ENCODE peak calls at places on chromosomes 6 and 20, in ten cellular contexts. X is ovary, N is body of pancreas, Q is A549, Z is esophagus muscularis mucosa, T is GM12891, E is uterus, G is H54, A is spleen, M is Peyer's patch. F is an unnamed sample.

GRCh38 chr6:49332781-49333180 is 130.3 kb downstream of the MMUT start:
- DNase-seq in M (no peak), E (no peak), G (no peak), T (no peak), N (no peak), Z (no peak), A (no peak), Q (no peak), X (no peak), F (no peak)

GRCh38 chr20:36175016-36175415 is 20.5 kb downstream of the EPB41L1 start:
- DNase-seq in X (no peak), M (no peak), A (peak), E (no peak), T (no peak), N (no peak), G (peak), Q (no peak), Z (no peak), F (no peak)

GRCh38 chr20:43988867-43989266 is 74.2 kb downstream of the TOX2 start:
- DNase-seq in E (no peak), Z (no peak), Q (no peak), T (no peak), N (no peak), X (no peak), A (no peak), M (no peak), G (no peak), F (no peak)

GRCh38 chr6:118663993-118664985 is 12.9 kb upstream of the CEP85L start:
- DNase-seq in T (no peak), N (no peak), Q (no peak), X (no peak), M (no peak), E (no peak), G (no peak), A (no peak), Z (no peak), F (no peak)

GRCh38 chr6:17574871-17575560 is 25.1 kb upstream of the FAM8A1 start:
- DNase-seq in A (no peak), N (no peak), G (no peak), E (no peak), Z (peak), X (no peak), T (no peak), M (no peak), Q (no peak), F (no peak)

GRCh38 chr6:12657884-12658283 is 58.7 kb upstream of the PHACTR1 start:
- DNase-seq in Q (no peak), E (no peak), G (no peak), Z (no peak), A (no peak), T (no peak), X (no peak), M (no peak), N (no peak), F (no peak)

GRCh38 chr6:118054082-118054481 is 147.0 kb downstream of the SLC35F1 start:
- DNase-seq in Q (no peak), E (no peak), G (no peak), T (no peak), A (no peak), Z (no peak), N (no peak), M (no peak), X (no peak), F (no peak)

GRCh38 chr6:4270001-4270400 is 134.6 kb upstream of the ECI2 start:
- DNase-seq in G (no peak), Q (no peak), X (no peak), N (no peak), A (no peak), E (no peak), T (no peak), M (no peak), Z (peak), F (no peak)

GRCh38 chr6:136592930-136593673 is 42.9 kb upstream of the MAP7 start:
- DNase-seq in Q (no peak), Z (no peak), A (no peak), N (no peak), E (no peak), G (no peak), X (no peak), M (no peak), T (no peak), F (no peak)

GRCh38 chr6:24229694-24230093 is 103.7 kb downstream of the NRSN1 start:
- DNase-seq in A (no peak), Q (no peak), T (no peak), Z (no peak), E (no peak), M (no peak), X (no peak), G (no peak), N (no peak), F (no peak)

GRCh38 chr6:30615958-30616810 is 859 bp downstream of the PPP1R10 start:
- DNase-seq in E (no peak), Z (no peak), T (no peak), A (no peak), M (no peak), Q (peak), N (peak), G (no peak), X (no peak), F (peak)

GRCh38 chr6:108363113-108363512 is 68.3 kb downstream of the AFG1L start:
- DNase-seq in N (no peak), G (no peak), M (no peak), A (no peak), Q (no peak), E (no peak), Z (no peak), T (no peak), X (no peak), F (no peak)

GRCh38 chr6:2611092-2611491 is 139.6 kb downstream of the MYLK4 start:
- DNase-seq in A (no peak), M (no peak), X (no peak), T (no peak), Z (no peak), Q (peak), E (no peak), N (peak), G (no peak), F (no peak)

GRCh38 chr6:151389640-151390275 is 1.6 kb downstream of the ZBTB2 start:
- DNase-seq in X (peak), Q (no peak), Z (no peak), A (no peak), E (peak), N (peak), T (no peak), G (peak), M (peak), F (no peak)

GRCh38 chr6:136840612-136841011 is 18.2 kb downstream of the PEX7 start:
- DNase-seq in T (no peak), Q (no peak), A (no peak), M (no peak), G (no peak), N (no peak), X (no peak), Z (no peak), E (no peak), F (no peak)

GRCh38 chr6:160900031-160900430 is 91.5 kb upstream of the MAP3K4 start:
- DNase-seq in E (no peak), X (no peak), G (no peak), Q (no peak), N (no peak), T (no peak), M (no peak), A (no peak), Z (no peak), F (no peak)

GRCh38 chr6:21026576-21027273 is 492.5 kb downstream of the CDKAL1 start:
- DNase-seq in T (no peak), M (no peak), G (no peak), E (no peak), Q (no peak), A (no peak), X (no peak), Z (no peak), N (no peak), F (no peak)

GRCh38 chr20:57317789-57318371 is 11.7 kb upstream of the SPO11 start:
- DNase-seq in G (no peak), A (no peak), Z (peak), M (no peak), T (no peak), X (no peak), N (no peak), E (no peak), Q (no peak), F (no peak)

GRCh38 chr6:56297022-56297995 is 49.9 kb upstream of the COL21A1 start:
- DNase-seq in E (no peak), G (no peak), X (no peak), Q (no peak), T (no peak), N (no peak), A (no peak), Z (no peak), M (no peak), F (no peak)

GRCh38 chr6:106145144-106145543 is 59.0 kb downstream of the PRDM1 start:
- DNase-seq in Q (no peak), A (no peak), T (no peak), X (no peak), E (no peak), N (no peak), M (no peak), G (no peak), Z (no peak), F (no peak)

GRCh38 chr20:50928469-50928868 is 2.8 kb downstream of the ADNP start:
- DNase-seq in A (no peak), X (no peak), N (no peak), T (no peak), E (no peak), Z (no peak), G (no peak), M (no peak), Q (no peak), F (peak)

GRCh38 chr20:50930139-50931047 is 844 bp downstream of the ADNP start:
- DNase-seq in Q (peak), X (peak), N (peak), M (peak), G (no peak), A (peak), Z (no peak), T (no peak), E (peak), F (peak)

GRCh38 chr20:50931048-50931305 is 260 bp downstream of the ADNP start:
- DNase-seq in G (no peak), Z (no peak), M (no peak), X (no peak), T (peak), N (no peak), A (no peak), Q (no peak), E (no peak), F (peak)

GRCh38 chr20:50931306-50932015 is at the start of gene ADNP:
- DNase-seq in Z (peak), X (peak), N (peak), T (peak), E (peak), Q (peak), A (peak), G (peak), M (peak), F (peak)

DNA sequence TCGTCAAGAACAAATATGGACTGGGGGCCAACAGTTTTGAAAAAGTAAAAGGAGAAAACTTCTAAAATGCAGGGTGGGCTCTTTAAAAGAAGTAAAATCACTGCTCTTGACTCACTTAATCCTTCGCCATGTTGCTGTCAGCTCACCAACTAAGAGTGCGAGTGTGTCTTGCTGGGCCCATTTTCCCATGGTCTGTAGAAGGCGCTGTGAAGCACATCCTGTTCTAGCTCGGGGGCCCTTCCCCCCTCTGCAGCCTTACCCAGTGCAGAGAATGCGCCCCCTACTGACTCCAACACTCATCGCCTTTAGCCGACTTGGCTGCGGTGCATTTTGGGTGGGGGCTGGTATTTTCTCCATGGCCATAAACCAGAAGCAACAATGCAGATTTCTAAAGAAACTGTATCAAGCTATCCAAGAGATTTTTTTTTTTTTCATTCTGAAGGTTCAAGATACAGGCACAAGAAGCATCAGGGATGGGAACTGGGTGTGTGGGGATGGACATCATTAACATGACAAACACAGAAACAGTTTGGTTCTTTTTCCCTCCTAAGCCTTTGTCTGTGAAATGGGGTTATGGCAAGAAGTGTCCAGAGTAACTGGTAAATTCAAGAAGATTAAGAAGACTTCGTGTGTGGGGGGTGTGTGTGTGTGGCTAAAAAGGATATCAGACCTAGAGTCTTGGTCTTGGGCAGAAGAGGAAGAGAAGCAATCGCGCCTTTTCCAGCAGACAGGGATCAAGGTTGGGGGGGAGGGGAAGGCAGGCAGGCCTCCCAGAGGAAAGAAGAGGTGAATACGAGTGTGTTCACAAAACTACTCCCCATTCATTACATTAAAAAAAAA is 1.7 kb downstream of the ADNP start:
- DNase-seq in G (peak), A (peak), N (peak), Z (peak), T (peak), Q (peak), M (peak), E (peak), X (peak), F (peak)
- TF ChIP-seq POLR2A in G (no peak), A (no peak), N (no peak), Z (no peak), T (peak), Q (no peak), M (no peak), E (no peak), X (no peak), F (no peak)

GRCh38 chr6:35342258-35343091 is at the start of gene PPARD:
- DNase-seq in X (peak), Z (peak), E (peak), M (peak), T (peak), Q (peak), G (peak), A (peak), N (peak), F (peak)
- TF ChIP-seq POLR2A in X (peak), Z (peak), E (peak), M (peak), T (no peak), Q (peak), G (peak), A (no peak), N (peak), F (peak)

DNA sequence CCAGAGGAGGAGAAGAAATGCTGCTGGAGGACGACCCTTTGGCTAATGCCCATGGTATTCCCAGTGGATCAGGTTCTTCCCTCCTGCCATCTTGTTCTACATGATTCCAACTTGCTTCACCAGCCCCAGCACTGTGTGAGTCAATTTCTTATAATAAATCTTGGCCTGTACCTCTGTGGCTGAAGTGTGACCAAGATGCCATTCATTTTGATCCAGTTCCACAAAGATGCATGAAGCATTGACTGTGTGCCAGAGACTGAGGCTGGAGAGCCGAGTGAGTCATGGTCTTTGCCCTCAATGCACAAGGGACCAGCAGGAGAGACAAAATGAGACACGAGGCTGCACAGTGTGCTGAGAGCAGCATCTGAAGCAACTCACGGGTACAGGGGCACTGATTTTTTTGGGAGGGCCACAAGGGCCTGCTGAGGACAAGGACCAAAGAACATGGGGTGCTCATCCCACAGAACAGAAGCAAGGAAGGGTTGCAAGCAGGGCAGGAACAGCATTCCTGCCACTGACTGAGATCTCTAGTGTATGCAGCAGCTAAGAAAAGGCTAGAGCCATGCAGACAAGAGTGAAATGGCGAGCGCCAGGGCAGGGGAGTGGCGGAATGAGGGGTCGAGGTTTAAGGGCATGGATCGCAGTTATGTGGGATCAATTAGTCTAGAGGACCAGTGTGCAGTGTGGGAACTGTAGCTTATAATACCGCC is 207.0 kb downstream of the THBS2 start:
- DNase-seq in Q (no peak), A (no peak), E (no peak), T (no peak), M (no peak), X (no peak), G (peak), N (no peak), Z (peak), F (no peak)
- TF ChIP-seq POLR2A in Q (no peak), A (no peak), E (no peak), T (no peak), M (no peak), X (no peak), G (no peak), N (no peak), Z (no peak), F (no peak)

GRCh38 chr6:7137335-7138106 is 29.8 kb downstream of the RREB1 start:
- DNase-seq in N (no peak), Q (peak), X (peak), G (peak), M (peak), A (peak), T (no peak), E (peak), Z (no peak), F (peak)
- TF ChIP-seq POLR2A in N (no peak), Q (no peak), X (no peak), G (peak), M (no peak), A (no peak), T (peak), E (no peak), Z (no peak), F (peak)

DNA sequence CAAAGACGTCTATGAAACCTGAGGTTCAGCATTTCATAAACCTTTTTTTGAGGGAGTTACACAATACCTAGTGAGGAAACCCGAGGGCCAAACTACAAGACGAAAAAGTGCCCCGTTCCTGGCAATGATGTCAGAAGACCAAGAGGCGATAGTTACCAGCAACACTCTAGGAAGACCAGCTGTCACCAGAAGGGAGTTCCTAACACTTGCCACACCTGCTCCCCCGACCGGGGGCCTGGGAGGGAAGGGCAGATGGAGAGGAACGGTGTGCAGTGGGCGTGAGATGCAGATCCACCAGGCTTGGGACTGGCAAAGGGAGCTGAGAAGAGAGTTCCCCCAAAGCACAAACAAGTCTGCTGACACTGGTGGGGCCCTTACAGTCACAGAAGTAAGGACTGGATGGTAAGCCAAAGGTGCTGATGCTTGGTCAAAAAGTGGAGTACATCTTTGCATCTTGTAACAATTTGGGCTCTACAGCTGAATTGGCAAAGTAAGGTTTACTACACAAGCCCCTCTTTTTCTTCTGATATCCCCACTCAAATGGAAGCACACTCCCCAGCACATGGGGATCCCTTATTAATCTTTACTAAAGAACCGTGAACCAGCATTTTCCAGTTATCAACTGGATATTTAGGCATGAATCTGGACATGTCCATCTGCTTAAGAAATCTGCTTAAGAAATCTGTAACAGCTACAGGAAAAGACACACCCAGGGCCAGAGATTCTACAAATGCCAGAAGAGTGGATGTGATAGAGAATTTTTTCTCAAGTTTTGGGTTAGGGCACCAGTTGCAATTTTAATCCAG is 38.5 kb downstream of the PANK2 start:
- DNase-seq in X (peak), T (no peak), Q (no peak), E (no peak), Z (no peak), M (no peak), A (peak), N (no peak), G (no peak), F (no peak)
- TF ChIP-seq POLR2A in X (no peak), T (peak), Q (no peak), E (no peak), Z (no peak), M (no peak), A (no peak), N (no peak), G (no peak), F (peak)

DNA sequence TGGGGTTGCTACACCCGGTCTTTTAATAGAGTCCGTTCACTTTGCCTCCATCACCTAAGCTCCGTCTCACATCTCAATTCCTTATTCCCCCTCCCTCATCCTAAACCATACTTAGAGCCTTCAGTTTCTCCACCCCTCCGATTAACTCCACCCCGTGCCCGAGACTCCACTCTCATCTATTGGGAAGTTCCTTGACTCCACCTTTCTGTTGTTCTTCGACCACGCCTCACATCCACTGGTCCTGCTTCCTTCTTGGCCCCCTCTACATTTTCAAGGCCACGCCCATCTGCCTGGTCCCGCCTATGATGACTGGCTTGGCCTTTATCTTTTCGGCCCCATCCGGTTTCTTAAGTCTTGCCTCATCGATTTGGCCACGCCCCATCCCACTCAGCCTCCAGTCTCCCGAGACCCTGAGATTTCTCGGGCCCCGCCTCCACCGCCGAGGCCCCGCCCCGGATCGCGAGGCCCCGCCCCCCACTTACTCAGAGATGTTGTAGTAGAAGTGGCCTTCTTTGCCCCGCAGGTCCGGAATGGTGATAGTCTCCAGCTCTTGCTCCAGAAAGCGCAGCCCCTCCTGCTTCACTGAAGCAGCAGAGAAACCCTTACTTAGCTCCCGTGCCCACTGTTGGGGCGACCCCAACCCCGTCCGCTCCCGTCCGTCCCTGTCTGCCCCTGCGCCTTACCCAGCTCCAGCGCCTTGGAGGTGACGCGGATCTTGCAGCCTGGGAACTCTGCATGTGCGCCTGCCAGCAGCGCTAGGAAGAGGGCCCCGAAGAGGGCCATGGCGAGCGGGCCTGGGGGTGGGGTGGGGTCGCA is 1.1 kb downstream of the PLTP start:
- DNase-seq in G (peak), A (peak), Z (peak), M (peak), Q (peak), X (peak), E (peak), T (peak), N (peak), F (peak)
- TF ChIP-seq POLR2A in G (peak), A (no peak), Z (peak), M (peak), Q (no peak), X (peak), E (peak), T (peak), N (peak), F (peak)

DNA sequence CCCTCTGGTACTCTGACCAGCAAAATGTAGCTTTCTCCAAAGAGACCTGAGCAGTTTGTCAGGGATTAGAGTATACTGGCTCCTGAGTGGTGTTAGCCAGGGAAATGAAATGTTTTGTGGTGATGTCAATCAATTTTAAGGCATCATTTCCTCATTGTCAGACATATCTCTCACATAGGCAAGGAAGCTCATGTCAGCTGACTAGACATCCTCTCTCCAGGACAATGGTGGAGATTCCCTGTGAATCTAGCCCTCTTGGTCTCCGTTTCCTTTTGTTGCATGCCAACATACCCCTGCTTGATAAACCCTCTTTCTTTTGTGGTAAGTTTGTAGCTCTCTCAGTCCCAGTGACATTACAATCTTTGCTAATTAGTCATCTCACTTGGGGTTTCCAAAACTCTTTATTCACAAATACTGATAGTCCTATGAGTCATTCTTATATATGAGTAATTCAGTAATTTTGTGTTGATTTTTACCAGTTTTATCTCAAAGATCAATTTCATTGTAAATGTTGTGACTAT is 135.6 kb upstream of the PTPRK start:
- DNase-seq in A (no peak), Q (peak), E (no peak), G (peak), M (no peak), T (no peak), N (no peak), Z (no peak), X (no peak), F (no peak)
- TF ChIP-seq POLR2A in A (no peak), Q (no peak), E (no peak), G (no peak), M (no peak), T (no peak), N (no peak), Z (no peak), X (no peak), F (no peak)

F was measured in erythroblast.